ENCODE peak calls at places on chromosomes 6 and 20, in seven cellular contexts. G is activated T-cell treated with anti-CD3 and anti-CD28 coated beads, Interleukin-2, amount 50 U/mL, for 24 hours; W is stimulated activated CD4-positive, alpha-beta T cell treated with anti-CD3 and anti-CD28 coated beads, Interleukin-12 subunit alpha, Interleukin-12 subunit beta, amount 100 ng/mL, for 48 hours; L is KG1; B is activated CD8-positive, alpha-beta memory T cell treated with anti-CD3 and anti-CD28 coated beads for 48 hours; H is esophagus squamous epithelium; J is GM04504. C is an unnamed sample.

GRCh38 chr6:31430449-31430848 is 27.1 kb downstream of the MICA start:
- DNase-seq in G (no peak), W (no peak), L (no peak), B (no peak), H (no peak), J (no peak), C (no peak)

GRCh38 chr20:57006411-57007170 is 259.9 kb downstream of the BMP7 start:
- DNase-seq in G (no peak), W (no peak), L (no peak), B (no peak), H (no peak), J (peak; percentile 45), C (no peak)

GRCh38 chr20:17835240-17835940 is 133.2 kb downstream of the SNX5 start:
- DNase-seq in G (no peak), W (no peak), L (no peak), B (no peak), H (no peak), J (peak; percentile 76), C (no peak)

GRCh38 chr20:35327074-35327976 is 35.1 kb upstream of the FAM83C start:
- DNase-seq in G (no peak), W (no peak), L (no peak), B (no peak), H (no peak), J (no peak), C (no peak)

GRCh38 chr6:167858842-167859520 is 32.3 kb downstream of the AFDN start:
- DNase-seq in G (no peak), W (no peak), L (no peak), B (no peak), H (no peak), J (no peak), C (no peak)

GRCh38 chr6:31922942-31923341 is 4.6 kb upstream of the C2 start:
- DNase-seq in G (no peak), W (no peak), L (no peak), B (no peak), H (no peak), J (no peak), C (no peak)

GRCh38 chr20:17655865-17656489 is 26.1 kb downstream of the RRBP1 start:
- DNase-seq in G (no peak), W (no peak), L (no peak), B (no peak), H (no peak), J (peak; percentile 47), C (no peak)

GRCh38 chr6:156933201-156934053 is 156.2 kb downstream of the ARID1B start:
- DNase-seq in G (no peak), W (no peak), L (no peak), B (no peak), H (no peak), J (no peak), C (no peak)

GRCh38 chr20:278607-279571 is 11.7 kb downstream of the C20orf96 start:
- DNase-seq in G (no peak), W (no peak), L (no peak), B (no peak), H (no peak), J (no peak), C (no peak)

GRCh38 chr6:120219339-120219738 is 869.8 kb upstream of the MAN1A1 start:
- DNase-seq in G (no peak), W (no peak), L (no peak), B (no peak), H (no peak), J (no peak), C (no peak)

GRCh38 chr6:131909408-131910218 is 41.6 kb downstream of the CCN2 start:
- DNase-seq in G (peak; percentile 63), W (peak; percentile 40), L (peak; percentile 58), B (peak; percentile 68), H (no peak), J (peak; percentile 58), C (peak; percentile 54)

GRCh38 chr6:150301871-150302800 is 66.7 kb upstream of the IYD start:
- DNase-seq in G (no peak), W (no peak), L (no peak), B (no peak), H (no peak), J (no peak), C (no peak)

GRCh38 chr6:68559716-68560115 is 75.4 kb upstream of the ADGRB3 start:
- DNase-seq in G (no peak), W (no peak), L (no peak), B (no peak), H (no peak), J (no peak), C (no peak)

GRCh38 chr6:43828711-43829110 is 58.7 kb downstream of the VEGFA start:
- DNase-seq in G (no peak), W (no peak), L (no peak), B (no peak), H (no peak), J (no peak), C (no peak)

GRCh38 chr6:34547921-34548644 is 8.0 kb downstream of the SPDEF start:
- DNase-seq in G (no peak), W (no peak), L (no peak), B (no peak), H (no peak), J (no peak), C (no peak)

GRCh38 chr6:85468326-85468725 is 18.4 kb downstream of the NT5E start:
- DNase-seq in G (no peak), W (no peak), L (no peak), B (no peak), H (no peak), J (no peak), C (no peak)

GRCh38 chr6:74044417-74045096 is 348.6 kb downstream of the CD109 start:
- DNase-seq in G (no peak), W (no peak), L (no peak), B (no peak), H (no peak), J (peak; percentile 23), C (no peak)

GRCh38 chr6:151291145-151292055 is 51.6 kb downstream of the AKAP12 start:
- DNase-seq in G (no peak), W (no peak), L (no peak), B (no peak), H (no peak), J (no peak), C (no peak)

GRCh38 chr20:9949563-9949962 is 85.2 kb upstream of the ANKEF1 start:
- DNase-seq in G (no peak), W (no peak), L (no peak), B (no peak), H (no peak), J (no peak), C (no peak)

GRCh38 chr6:161219336-161220079 is 54.4 kb downstream of the AGPAT4 start:
- DNase-seq in G (no peak), W (no peak), L (no peak), B (no peak), H (no peak), J (no peak), C (no peak)

GRCh38 chr6:3855866-3856265 is 6.7 kb downstream of the FAM50B start:
- DNase-seq in G (no peak), W (no peak), L (no peak), B (no peak), H (no peak), J (no peak), C (no peak)

GRCh38 chr6:99868074-99868702 is 125.8 kb downstream of the MCHR2 start:
- DNase-seq in G (peak; percentile 79), W (peak; percentile 44), L (no peak), B (peak; percentile 65), H (peak; percentile 0), J (peak; percentile 32), C (no peak)

GRCh38 chr6:40523505-40524172 is 63.5 kb downstream of the LRFN2 start:
- DNase-seq in G (no peak), W (no peak), L (no peak), B (no peak), H (no peak), J (no peak), C (no peak)

GRCh38 chr6:30391240-30391639 is 46.3 kb downstream of the RPP21 start:
- DNase-seq in G (no peak), W (no peak), L (no peak), B (no peak), H (no peak), J (no peak), C (no peak)

GRCh38 chr20:44572551-44573500 is 9.6 kb upstream of the PKIG start:
- DNase-seq in G (no peak), W (no peak), L (no peak), B (no peak), H (no peak), J (peak; percentile 85), C (no peak)

GRCh38 chr6:135883045-135883444 is 31.5 kb downstream of the PDE7B start:
- DNase-seq in G (no peak), W (no peak), L (no peak), B (no peak), H (no peak), J (no peak), C (no peak)

GRCh38 chr20:4065405-4065841 is 50.1 kb upstream of the RNF24 start:
- DNase-seq in G (no peak), W (no peak), L (no peak), B (no peak), H (no peak), J (peak; percentile 78), C (no peak)

GRCh38 chr6:11208267-11208666 is 24.2 kb downstream of the NEDD9 start:
- DNase-seq in G (no peak), W (no peak), L (no peak), B (no peak), H (no peak), J (no peak), C (no peak)

GRCh38 chr6:28772480-28773381 is 151.1 kb downstream of the TRIM27 start:
- DNase-seq in G (no peak), W (no peak), L (no peak), B (no peak), H (no peak), J (no peak), C (no peak)

C was measured in CMK.